ENCODE peak calls at places on chromosomes 2 and 18, in eight cellular contexts. Z is suprapubic skin, T is tibial nerve, X is A549, J is stomach, N is sigmoid colon, E is ovary, H is transverse colon. M is an unnamed sample.

GRCh38 chr2:79219383-79219988 is 59.9 kb upstream of the REG3A start:
- DNase-seq in E (no peak), N (no peak), T (no peak), J (peak; percentile 51), H (peak; percentile 29), X (peak; percentile 19), Z (no peak), M (no peak)

GRCh38 chr2:94602466-94602865 is 268.8 kb upstream of the TEKT4 start:
- DNase-seq in N (no peak), Z (no peak), J (no peak), H (no peak), T (no peak), X (no peak), E (no peak), M (no peak)

GRCh38 chr2:107811376-107811775 is 15.3 kb upstream of the RGPD4 start:
- DNase-seq in Z (no peak), H (no peak), N (no peak), T (no peak), E (no peak), X (no peak), J (no peak), M (no peak)

GRCh38 chr2:64857581-64858471 is 131.4 kb upstream of the SLC1A4 start:
- DNase-seq in E (peak; percentile 72), H (no peak), X (no peak), T (no peak), J (no peak), N (peak; percentile 80), Z (no peak), M (no peak)

GRCh38 chr2:156319811-156320490 is 12.6 kb downstream of the NR4A2 start:
- DNase-seq in N (peak; percentile 69), J (peak; percentile 63), E (peak; percentile 43), T (peak; percentile 53), H (peak; percentile 31), X (no peak), Z (no peak), M (peak; percentile 74)

GRCh38 chr2:73982140-73982617 is 2.5 kb upstream of the TET3 start:
- DNase-seq in H (peak; percentile 54), E (no peak), Z (no peak), J (peak; percentile 41), N (no peak), X (no peak), T (no peak), M (peak; percentile 56)

GRCh38 chr2:61645911-61646310 is 107.8 kb upstream of the XPO1 start:
- DNase-seq in E (no peak), X (no peak), H (no peak), J (no peak), T (no peak), Z (no peak), N (no peak), M (no peak)

GRCh38 chr2:36369163-36369562 is 13.6 kb downstream of the CRIM1 start:
- DNase-seq in H (no peak), T (no peak), J (no peak), E (no peak), Z (no peak), X (no peak), N (no peak), M (no peak)

GRCh38 chr2:145914716-145915115 is 1394.8 kb upstream of the ZEB2 start:
- DNase-seq in J (no peak), T (no peak), H (no peak), X (no peak), E (no peak), Z (no peak), N (no peak), M (no peak)

GRCh38 chr2:197137234-197137633 is 173.3 kb downstream of the ANKRD44 start:
- DNase-seq in Z (no peak), T (no peak), J (no peak), H (no peak), E (no peak), N (no peak), X (no peak), M (no peak)

GRCh38 chr2:133598769-133599168 is 30.5 kb upstream of the NCKAP5 start:
- DNase-seq in H (no peak), T (no peak), J (no peak), E (no peak), X (no peak), Z (no peak), N (no peak), M (no peak)

GRCh38 chr18:44912740-44913478 is 232.2 kb downstream of the SETBP1 start:
- DNase-seq in E (no peak), T (no peak), X (no peak), Z (no peak), N (no peak), J (no peak), H (no peak), M (no peak)

GRCh38 chr18:44911773-44912172 is 231.1 kb downstream of the SETBP1 start:
- DNase-seq in Z (no peak), E (no peak), J (no peak), T (no peak), N (no peak), H (no peak), X (no peak), M (no peak)

GRCh38 chr18:44914028-44914427 is 233.3 kb downstream of the SETBP1 start:
- DNase-seq in H (no peak), X (no peak), T (no peak), Z (no peak), N (no peak), J (no peak), E (no peak), M (no peak)

GRCh38 chr18:44909191-44909719 is 228.6 kb downstream of the SETBP1 start:
- DNase-seq in H (peak; percentile 25), X (no peak), N (no peak), J (no peak), Z (no peak), T (no peak), E (no peak), M (no peak)

GRCh38 chr18:44911260-44911659 is 230.6 kb downstream of the SETBP1 start:
- DNase-seq in J (no peak), N (no peak), Z (no peak), X (no peak), T (no peak), H (no peak), E (no peak), M (no peak)
- H3K4me3 ChIP-seq in J (no peak overlapping the region), N (no peak overlapping the region), Z (no peak overlapping the region), X (no peak overlapping the region), T (no peak overlapping the region), H (no peak overlapping the region), E (no peak overlapping the region), M (no peak overlapping the region)

GRCh38 chr2:50125230-50125629 is 906.7 kb downstream of the NRXN1 start:
- DNase-seq in T (no peak), X (no peak), H (no peak), Z (no peak), J (no peak), E (no peak), N (no peak), M (no peak)
- TF ChIP-seq EP300 in T (no peak), X (no peak), H (no peak), Z (no peak), J (no peak), E (no peak), N (no peak), M (no peak)

GRCh38 chr2:241803387-241804325 is 5.3 kb upstream of the NEU4 start:
- DNase-seq in T (peak; percentile 22), X (no peak), H (peak; percentile 28), Z (peak; percentile 79), N (peak; percentile 82), J (no peak), E (peak; percentile 59), M (peak; percentile 88)
- H3K4me3 ChIP-seq in T (peak overlapping the region; percentile 40), X (peak overlapping the region; percentile 38), H (peak overlapping the region; percentile 49), Z (peak overlapping the region; percentile 51), N (peak overlapping the region; percentile 25), J (peak overlapping the region; percentile 44), E (peak overlapping the region; percentile 25), M (peak overlapping the region; percentile 31)

DNA sequence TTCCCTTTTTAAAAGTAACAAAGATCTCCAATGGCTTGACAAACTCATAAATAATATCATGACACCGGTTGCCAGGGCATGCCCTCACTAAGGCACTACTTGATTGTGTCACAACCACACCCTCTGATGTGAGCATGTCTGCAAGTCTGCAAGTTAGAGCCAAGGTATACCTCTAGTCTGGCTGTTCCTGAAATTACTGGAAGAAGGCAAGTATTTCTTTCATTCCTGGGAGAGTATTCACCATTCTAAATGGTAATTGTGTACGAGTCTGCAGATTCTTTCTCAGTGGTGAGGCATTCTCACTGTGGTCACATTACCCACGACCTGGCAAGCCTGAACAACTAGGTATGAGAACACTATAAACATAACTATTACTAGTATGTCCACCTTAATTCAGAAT is 25.7 kb upstream of the RNU4ATAC start:
- DNase-seq in E (no peak), X (no peak), T (no peak), H (no peak), Z (no peak), J (no peak), N (no peak), M (no peak)
- TF ChIP-seq EP300 in E (no peak), X (no peak), T (no peak), H (no peak), Z (no peak), J (no peak), N (no peak), M (no peak)

DNA sequence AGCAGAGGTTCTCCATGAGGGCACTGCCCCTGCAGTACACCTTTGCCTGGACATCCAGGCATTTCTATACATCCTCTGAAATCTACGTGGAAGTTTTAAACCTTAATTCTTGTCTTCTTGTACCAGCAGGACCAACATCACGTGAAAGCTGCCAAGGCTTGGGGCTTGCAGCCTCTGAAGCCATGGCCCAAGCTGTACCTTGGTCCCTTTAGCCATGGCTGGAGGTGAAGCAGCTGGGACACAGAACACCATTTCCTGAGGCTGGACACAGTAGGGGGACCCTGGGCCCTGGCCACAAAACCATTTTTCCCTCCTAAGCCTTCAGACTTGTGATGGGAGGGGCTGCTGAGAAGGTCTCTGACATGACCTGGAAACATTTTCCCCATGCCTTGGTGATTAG is 32.8 kb upstream of the CCDC141 start:
- DNase-seq in J (no peak), X (no peak), H (no peak), T (no peak), N (no peak), Z (no peak), E (no peak), M (no peak)
- H3K4me3 ChIP-seq in J (no peak overlapping the region), X (no peak overlapping the region), H (no peak overlapping the region), T (no peak overlapping the region), N (no peak overlapping the region), Z (no peak overlapping the region), E (no peak overlapping the region), M (no peak overlapping the region)

GRCh38 chr18:5284808-5285207 is 10.7 kb downstream of the ZBTB14 start:
- DNase-seq in H (no peak), Z (no peak), E (no peak), X (no peak), N (no peak), T (no peak), J (no peak), M (no peak)

GRCh38 chr18:5285326-5285725 is 10.2 kb downstream of the ZBTB14 start:
- DNase-seq in H (no peak), X (no peak), E (no peak), J (no peak), T (no peak), N (no peak), Z (no peak), M (no peak)

GRCh38 chr18:5287854-5288253 is 7.7 kb downstream of the ZBTB14 start:
- DNase-seq in E (no peak), N (no peak), H (no peak), J (no peak), Z (no peak), T (no peak), X (no peak), M (no peak)

GRCh38 chr18:5286525-5286924 is 9.0 kb downstream of the ZBTB14 start:
- DNase-seq in X (no peak), E (no peak), J (no peak), H (no peak), T (no peak), N (no peak), Z (no peak), M (no peak)

GRCh38 chr18:5288517-5288935 is 7.0 kb downstream of the ZBTB14 start:
- DNase-seq in X (no peak), T (no peak), H (no peak), E (no peak), Z (no peak), N (no peak), J (no peak), M (no peak)
- TF ChIP-seq EP300 in X (no peak), T (no peak), H (no peak), E (no peak), Z (no peak), N (no peak), J (no peak), M (no peak)

M was measured in upper lobe of left lung.